ENCODE peak calls at places on chromosomes 4 and X, in ten cellular contexts. I is dorsolateral prefrontal cortex, U is keratinocyte, J is bronchial epithelial cell, G is cardiac fibroblast, S is astrocyte of the cerebellum, Z is GM10248, M is epithelial cell of esophagus, L is RWPE1, O is fibroblast of the aortic adventitia. X is an unnamed sample.

GRCh38 chr4:185082549-185082948 is 60.5 kb upstream of the SLC25A4 start:
- DNase-seq in J (peak), G (peak), O (no peak), S (no peak), I (no peak), U (no peak), M (peak), L (no peak), Z (no peak), X (no peak)

GRCh38 chr4:21879187-21879586 is 69.4 kb downstream of the KCNIP4 start:
- DNase-seq in S (no peak), O (peak), L (no peak), I (no peak), J (no peak), Z (no peak), M (no peak), G (peak), U (no peak), X (no peak)

GRCh38 chrX:119236599-119237525 is 777 bp downstream of the PGRMC1 start:
- DNase-seq in I (peak), Z (peak), M (peak), S (no peak), L (peak), G (peak), J (peak), O (peak), U (peak), X (no peak)

GRCh38 chrX:35380808-35381700 is 417.1 kb upstream of the MAGEB16 start:
- DNase-seq in S (no peak), Z (peak), I (no peak), L (peak), G (peak), U (no peak), O (peak), M (peak), J (peak), X (peak)

GRCh38 chr4:137674066-137674465 is 141.8 kb upstream of the PCDH18 start:
- DNase-seq in J (peak), G (peak), Z (no peak), O (peak), U (peak), L (peak), I (no peak), S (no peak), M (peak), X (no peak)

GRCh38 chr4:154818230-154818629 is 37.2 kb downstream of the RBM46 start:
- DNase-seq in U (no peak), M (no peak), Z (no peak), S (no peak), J (no peak), I (no peak), O (no peak), G (no peak), L (no peak), X (no peak)

GRCh38 chr4:2962099-2962455 is 1.1 kb downstream of the NOP14 start:
- DNase-seq in Z (no peak), J (no peak), U (no peak), O (no peak), G (no peak), S (no peak), M (no peak), L (no peak), I (no peak), X (peak)

GRCh38 chr4:101864660-101865059 is 74.1 kb downstream of the BANK1 start:
- DNase-seq in L (no peak), S (no peak), Z (no peak), G (no peak), O (no peak), M (peak), U (no peak), J (peak), I (no peak), X (no peak)

GRCh38 chrX:40496728-40497127 is 84.0 kb upstream of the ATP6AP2 start:
- DNase-seq in S (peak), I (no peak), L (no peak), G (no peak), Z (no peak), J (no peak), O (no peak), U (no peak), M (no peak), X (no peak)

GRCh38 chr4:3612275-3612674 is 80.1 kb upstream of the LRPAP1 start:
- DNase-seq in J (no peak), M (no peak), Z (no peak), S (no peak), G (no peak), I (no peak), O (no peak), U (no peak), L (no peak), X (no peak)

GRCh38 chr4:92047209-92047877 is 256.4 kb upstream of the GRID2 start:
- DNase-seq in Z (no peak), G (no peak), J (no peak), M (peak), U (no peak), S (peak), O (peak), L (no peak), I (no peak), X (no peak)

GRCh38 chr4:41517747-41518146 is 20.2 kb upstream of the LIMCH1 start:
- DNase-seq in U (no peak), L (no peak), M (no peak), I (no peak), G (no peak), O (no peak), S (no peak), Z (no peak), J (no peak), X (no peak)

GRCh38 chr4:76341063-76341462 is 34.5 kb downstream of the STBD1 start:
- DNase-seq in L (peak), J (peak), I (no peak), O (peak), G (peak), Z (no peak), U (no peak), S (no peak), M (peak), X (no peak)

GRCh38 chr4:64584981-64585557 is 175.8 kb upstream of the TECRL start:
- DNase-seq in I (no peak), J (peak), U (peak), L (peak), Z (peak), G (peak), S (peak), O (peak), M (peak), X (peak)

GRCh38 chr4:150181536-150181935 is 103.3 kb downstream of the DCLK2 start:
- DNase-seq in M (no peak), G (peak), J (no peak), L (no peak), S (no peak), U (no peak), Z (no peak), O (peak), I (no peak), X (no peak)

GRCh38 chr4:183444953-183445543 is 612 bp downstream of the CDKN2AIP start:
- DNase-seq in I (no peak), O (no peak), S (no peak), Z (no peak), U (no peak), L (peak), J (peak), M (peak), G (peak), X (no peak)

GRCh38 chr4:3835527-3836040 is 69.4 kb downstream of the ADRA2C start:
- DNase-seq in O (no peak), S (no peak), M (no peak), G (no peak), J (no peak), U (no peak), I (no peak), L (no peak), Z (no peak), X (no peak)

GRCh38 chrX:6228720-6229119 is at the start of gene NLGN4X:
- DNase-seq in U (no peak), Z (no peak), L (no peak), O (no peak), I (peak), J (no peak), G (no peak), M (no peak), S (no peak), X (no peak)

GRCh38 chr4:53185853-53186590 is 179.8 kb downstream of the SCFD2 start:
- DNase-seq in M (no peak), I (no peak), L (no peak), O (peak), S (no peak), J (no peak), U (no peak), G (peak), Z (no peak), X (no peak)

GRCh38 chr4:156294577-156294976 is 340.9 kb upstream of the CTSO start:
- DNase-seq in U (no peak), L (peak), G (peak), J (peak), M (peak), I (no peak), O (peak), S (peak), Z (no peak), X (peak)

GRCh38 chr4:139229534-139230039 is 50.4 kb downstream of the MGARP start:
- DNase-seq in U (no peak), L (peak), M (peak), J (peak), S (peak), O (peak), I (no peak), Z (peak), G (peak), X (peak)

DNA sequence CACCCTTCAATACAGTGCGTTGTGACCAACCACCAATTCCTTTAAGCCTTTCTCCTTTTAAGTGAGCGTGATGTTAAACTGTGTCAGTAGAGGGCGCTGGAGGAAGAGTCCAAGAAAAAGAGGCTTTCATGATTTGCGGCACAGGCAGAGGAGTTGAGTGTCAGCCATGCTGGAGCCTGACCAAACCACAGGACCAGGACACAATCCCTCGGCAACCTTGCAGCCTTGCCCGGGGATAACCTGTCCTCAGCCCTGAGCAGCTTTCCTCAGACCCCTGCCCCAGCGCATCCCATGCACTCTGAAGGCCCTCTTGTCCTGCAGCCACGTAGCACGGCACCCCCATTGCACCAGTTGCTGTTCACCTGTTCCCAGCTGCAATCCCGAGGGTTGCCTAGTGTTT is 53.5 kb upstream of the SMIM31 start:
- DNase-seq in U (no peak), J (peak), I (no peak), L (no peak), O (no peak), G (no peak), Z (peak), M (peak), S (no peak), X (peak)
- TF ChIP-seq CTCF in U (peak), J (peak), I (peak), L (no peak), O (no peak), G (no peak), Z (peak), M (peak), S (no peak), X (no peak)

DNA sequence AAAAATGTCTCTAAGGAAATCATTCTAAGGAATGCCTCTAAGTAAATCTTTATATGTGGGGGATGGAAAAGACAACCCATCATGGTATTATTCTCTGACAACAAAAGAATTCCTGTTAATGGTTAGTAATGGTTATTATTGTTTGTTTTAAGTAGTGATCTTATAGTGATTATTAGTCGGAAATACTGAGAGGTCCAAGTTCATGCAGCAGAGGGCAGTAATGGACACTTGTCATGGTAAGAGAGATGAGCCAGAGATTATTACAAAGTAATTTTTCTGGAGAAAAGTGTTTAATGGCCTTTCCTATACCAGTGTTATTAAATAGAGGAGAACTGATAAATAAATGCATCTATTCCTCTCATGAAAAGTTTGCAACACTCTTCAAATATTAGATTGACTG is 8.1 kb upstream of the DKK2 start:
- DNase-seq in J (peak), L (no peak), O (peak), S (no peak), U (no peak), G (peak), M (peak), Z (no peak), I (no peak), X (no peak)
- TF ChIP-seq CTCF in J (peak), L (no peak), O (no peak), S (peak), U (no peak), G (peak), M (no peak), Z (no peak), I (no peak), X (no peak)

GRCh38 chr4:166600264-166600663 is 634.0 kb downstream of the SPOCK3 start:
- DNase-seq in M (no peak), J (no peak), L (no peak), U (no peak), I (no peak), S (no peak), Z (no peak), G (no peak), O (no peak), X (no peak)

DNA sequence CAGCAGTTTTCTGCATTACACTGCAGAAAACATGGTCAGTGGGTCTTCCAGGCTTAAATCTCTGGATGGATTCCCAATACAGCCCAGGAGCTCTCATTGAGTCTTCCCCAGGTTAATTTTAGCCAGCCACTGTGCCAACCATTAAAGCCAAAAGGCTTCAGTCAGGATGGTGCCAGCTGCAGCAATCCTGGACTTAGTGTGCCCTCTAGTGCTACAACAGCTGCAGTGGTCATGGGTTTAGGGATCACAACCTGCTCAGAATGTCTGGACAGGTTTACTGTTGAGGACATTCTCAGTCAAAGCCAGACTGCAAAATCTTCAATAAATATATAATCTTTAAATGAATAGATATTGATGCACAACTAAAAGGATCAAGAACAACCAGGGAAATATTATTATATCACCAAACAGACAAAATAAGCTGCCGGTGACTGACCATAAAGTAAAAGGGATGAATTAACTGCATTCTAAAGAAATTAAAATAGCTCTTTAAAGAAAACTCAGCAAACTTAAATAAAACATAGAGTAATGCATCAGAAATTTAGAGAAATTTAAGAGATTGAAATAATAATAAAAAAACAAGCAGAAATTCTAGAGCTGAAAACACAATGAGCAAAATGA is 639.9 kb downstream of the SPOCK3 start:
- DNase-seq in O (peak), M (peak), I (peak), U (no peak), J (peak), G (peak), Z (peak), S (peak), L (peak), X (peak)
- TF ChIP-seq CTCF in O (peak), M (peak), I (peak), U (peak), J (peak), G (peak), Z (peak), S (peak), L (peak), X (peak)

DNA sequence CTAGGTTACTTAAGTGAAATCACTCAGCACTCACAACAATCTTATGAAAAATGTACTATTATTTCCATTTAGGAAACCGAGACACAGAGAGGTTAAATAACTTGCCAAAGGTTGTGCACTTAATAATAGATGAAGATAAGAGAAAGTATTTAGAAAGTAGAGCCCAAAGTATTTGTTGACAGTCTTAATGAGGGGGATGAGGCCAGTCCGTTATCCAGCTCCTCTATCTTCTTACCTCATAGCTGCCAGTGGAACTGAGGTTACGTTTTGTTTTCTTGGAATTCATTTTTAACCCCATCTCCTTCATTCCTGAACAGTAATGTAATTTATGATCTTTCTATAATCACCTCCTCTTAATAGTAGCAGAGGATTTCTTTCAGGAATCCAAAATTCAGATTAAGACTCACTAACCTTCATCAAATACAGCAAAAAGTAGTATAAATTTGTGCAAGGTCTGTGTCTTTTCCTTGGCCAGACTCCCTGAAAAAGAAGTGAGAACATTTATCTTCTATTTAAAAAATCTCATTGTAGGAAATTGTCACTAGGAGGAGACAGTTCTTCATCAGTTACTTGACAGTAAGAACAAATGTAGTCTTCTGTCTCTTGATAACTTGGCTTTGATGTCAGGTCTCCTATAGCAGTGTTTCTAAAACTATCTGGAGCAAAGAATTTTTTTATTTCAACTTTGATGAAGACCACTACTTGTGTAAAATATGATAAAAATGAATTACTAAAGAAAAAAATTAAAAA is 35.5 kb downstream of the F8 start:
- DNase-seq in I (no peak), M (no peak), L (no peak), U (no peak), Z (no peak), S (no peak), O (peak), G (peak), J (no peak), X (no peak)
- TF ChIP-seq CTCF in I (peak), M (no peak), L (peak), U (no peak), Z (peak), S (no peak), O (no peak), G (no peak), J (no peak), X (no peak)

GRCh38 chr4:8209176-8209874 is 10.2 kb downstream of the SH3TC1 start:
- DNase-seq in J (no peak), M (no peak), S (no peak), G (no peak), I (no peak), Z (no peak), O (no peak), U (no peak), L (no peak), X (no peak)

GRCh38 chr4:8208565-8208964 is 9.5 kb downstream of the SH3TC1 start:
- DNase-seq in G (no peak), U (no peak), O (no peak), S (no peak), Z (no peak), M (no peak), J (no peak), I (no peak), L (no peak), X (no peak)

GRCh38 chr4:8205241-8205707 is 6.2 kb downstream of the SH3TC1 start:
- DNase-seq in M (peak), L (no peak), S (no peak), I (no peak), G (no peak), Z (no peak), U (no peak), J (no peak), O (peak), X (no peak)

GRCh38 chr4:8205749-8206611 is 6.9 kb downstream of the SH3TC1 start:
- DNase-seq in O (no peak), J (peak), Z (no peak), G (no peak), U (peak), M (peak), I (no peak), L (peak), S (no peak), X (no peak)

DNA sequence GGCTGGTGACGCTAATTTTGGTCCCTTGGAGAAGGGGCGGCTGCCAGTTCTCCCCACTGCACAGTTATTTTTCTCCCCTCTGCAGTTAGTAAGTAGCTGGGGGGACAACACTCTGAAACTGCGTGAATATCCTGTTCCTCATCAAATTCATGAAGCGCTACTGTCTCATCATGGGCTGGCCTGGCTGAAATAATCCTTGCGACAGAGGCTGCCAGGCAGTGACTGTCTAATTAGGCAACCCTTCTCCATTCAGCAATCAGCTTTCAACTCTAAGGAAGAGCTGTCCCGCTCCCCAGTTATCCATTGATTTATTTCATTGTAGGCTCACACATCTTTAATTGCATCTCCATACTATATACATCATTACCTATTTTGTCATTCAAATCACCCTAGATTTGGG is 8.2 kb downstream of the SH3TC1 start:
- DNase-seq in M (peak), I (no peak), J (no peak), Z (no peak), O (no peak), G (no peak), S (no peak), U (no peak), L (no peak), X (no peak)
- TF ChIP-seq CTCF in M (no peak), I (no peak), J (no peak), Z (no peak), O (no peak), G (no peak), S (no peak), U (no peak), L (no peak), X (no peak)

GRCh38 chr4:79284893-79285292 is 41.0 kb downstream of the NAA11 start:
- DNase-seq in U (no peak), S (no peak), O (no peak), G (no peak), M (no peak), J (no peak), Z (no peak), L (no peak), I (no peak), X (no peak)
- TF ChIP-seq CTCF in U (no peak), S (no peak), O (no peak), G (no peak), M (no peak), J (no peak), Z (no peak), L (no peak), I (no peak), X (no peak)

GRCh38 chrX:153469811-153470410 is 465 bp downstream of the HAUS7 start:
- DNase-seq in I (no peak), J (peak), G (peak), U (no peak), O (peak), L (no peak), S (no peak), Z (no peak), M (peak), X (peak)
- TF ChIP-seq CTCF in I (no peak), J (no peak), G (peak), U (peak), O (peak), L (no peak), S (peak), Z (no peak), M (no peak), X (no peak)

GRCh38 chrX:95071052-95071451 is 1397.0 kb downstream of the FAM133A start:
- DNase-seq in Z (no peak), G (peak), U (no peak), S (no peak), M (no peak), J (no peak), L (no peak), O (peak), I (no peak), X (no peak)

GRCh38 chrX:95071621-95072020 is 1397.6 kb downstream of the FAM133A start:
- DNase-seq in L (no peak), J (no peak), U (no peak), Z (no peak), S (no peak), G (no peak), O (peak), M (peak), I (no peak), X (no peak)

GRCh38 chrX:95076449-95076848 is 1402.4 kb downstream of the FAM133A start:
- DNase-seq in Z (no peak), U (no peak), L (no peak), O (peak), S (no peak), G (peak), M (peak), I (no peak), J (peak), X (no peak)
- TF ChIP-seq CTCF in Z (peak), U (peak), L (peak), O (peak), S (peak), G (peak), M (peak), I (peak), J (peak), X (peak)

GRCh38 chr4:177185579-177185978 is 124.1 kb upstream of the NEIL3 start:
- DNase-seq in U (no peak), G (no peak), L (no peak), O (no peak), I (no peak), M (no peak), S (no peak), J (no peak), Z (no peak), X (no peak)
- TF ChIP-seq CTCF in U (no peak), G (no peak), L (no peak), O (no peak), I (no peak), M (no peak), S (no peak), J (no peak), Z (no peak), X (no peak)